ENCODE peak calls at places on chromosomes 2 and 18, in ten cellular contexts. E is endothelial cell, N is kidney epithelial cell, B is EL, R is A549, U is GM06990, F is NCI-H2029 treated with DMSO at 0.1 percent for 48 hours, K is upper lobe of left lung, D is hypothalamus, O is activated T-helper 1 cell treated with Interleukin-2 at 50 U/mL for 16 hours. Y is an unnamed sample.

GRCh38 chr18:58649966-58650816 is 21.1 kb upstream of the MALT1 start:
- DNase-seq in E (no peak), R (no peak), U (peak; percentile 53), N (no peak), O (no peak), K (no peak), F (no peak), B (peak; percentile 46), D (no peak), Y (no peak)

GRCh38 chr2:28036307-28036706 is 145.8 kb downstream of the BABAM2 start:
- DNase-seq in R (no peak), N (no peak), F (no peak), D (no peak), U (no peak), O (no peak), E (no peak), K (no peak), B (no peak), Y (no peak)

GRCh38 chr2:199624958-199625357 is 167.2 kb upstream of the SATB2 start:
- DNase-seq in K (no peak), D (no peak), B (no peak), F (no peak), N (no peak), U (no peak), O (no peak), E (no peak), R (no peak), Y (no peak)

GRCh38 chr2:183371545-183371944 is 247.3 kb downstream of the NUP35 start:
- DNase-seq in O (no peak), E (no peak), F (no peak), U (no peak), N (no peak), D (no peak), K (no peak), B (peak; percentile 8), R (no peak), Y (no peak)

GRCh38 chr2:152335851-152336102 is 803 bp downstream of the FMNL2 start:
- DNase-seq in B (no peak), K (no peak), E (no peak), U (no peak), R (peak; percentile 24), N (no peak), F (no peak), D (no peak), O (no peak), Y (no peak)

GRCh38 chr18:4636957-4637356 is 181.8 kb upstream of the DLGAP1 start:
- DNase-seq in N (peak; percentile 31), E (peak; percentile 8), U (no peak), O (no peak), D (no peak), R (no peak), B (no peak), K (no peak), F (no peak), Y (no peak)

GRCh38 chr2:28269019-28269784 is 123.5 kb upstream of the FOSL2 start:
- DNase-seq in O (no peak), F (no peak), U (no peak), K (no peak), D (no peak), B (peak; percentile 50), R (peak; percentile 86), N (peak; percentile 52), E (no peak), Y (no peak)

GRCh38 chr2:216139884-216140283 is 30.7 kb downstream of the XRCC5 start:
- DNase-seq in F (no peak), D (no peak), U (no peak), E (peak; percentile 18), N (no peak), O (no peak), R (peak; percentile 53), K (no peak), B (no peak), Y (no peak)

GRCh38 chr2:122635649-122636496 is 880.4 kb downstream of the TSN start:
- DNase-seq in R (no peak), B (peak; percentile 55), E (no peak), K (no peak), D (no peak), F (no peak), U (no peak), N (peak; percentile 9), O (no peak), Y (no peak)

GRCh38 chr2:43605079-43605655 is 9.3 kb upstream of the THADA start:
- DNase-seq in E (peak; percentile 19), O (no peak), U (no peak), F (no peak), R (peak; percentile 79), B (peak; percentile 41), K (no peak), D (no peak), N (peak; percentile 35), Y (no peak)

GRCh38 chr2:16102976-16103380 is 162.6 kb downstream of the MYCN start:
- DNase-seq in D (no peak), K (peak; percentile 66), R (no peak), F (no peak), O (no peak), B (no peak), U (no peak), E (no peak), N (no peak), Y (no peak)

GRCh38 chr2:12109363-12110017 is 363.1 kb downstream of the LPIN1 start:
- DNase-seq in B (no peak), K (no peak), F (no peak), U (no peak), R (no peak), D (no peak), N (no peak), O (no peak), E (no peak), Y (no peak)

GRCh38 chr2:180203972-180204371 is 196.9 kb upstream of the CWC22 start:
- DNase-seq in E (no peak), O (no peak), B (peak; percentile 49), F (no peak), D (no peak), K (no peak), R (no peak), U (no peak), N (peak; percentile 23), Y (no peak)

Y was measured in substantia nigra.